ENCODE peak calls at places on chromosome 5, in four cellular contexts. R, F, K and W are unnamed samples.

GRCh38 chr5:120806132-120806531 is 342.0 kb downstream of the PRR16 start:
- DNase-seq in R (no peak), F (no peak), K (no peak), W (no peak)

GRCh38 chr5:81779125-81779934 is 28.4 kb upstream of the SSBP2 start:
- DNase-seq in R (no peak), F (no peak), K (peak; percentile 23), W (no peak)

GRCh38 chr5:42756630-42757601 is at the start of gene CCDC152:
- DNase-seq in R (peak; percentile 11), F (no peak), K (no peak), W (no peak)

GRCh38 chr5:104045987-104046386 is 483.4 kb upstream of the NUDT12 start:
- DNase-seq in R (no peak), F (no peak), K (no peak), W (no peak)

GRCh38 chr5:138109463-138110265 is 25.8 kb downstream of the WNT8A start:
- DNase-seq in R (peak; percentile 1), F (no peak), K (no peak), W (no peak)

GRCh38 chr5:150167908-150168307 is 1.3 kb downstream of the CDX1 start:
- DNase-seq in R (no peak), F (no peak), K (no peak), W (no peak)

GRCh38 chr5:119537704-119538103 is 85.4 kb downstream of the HSD17B4 start:
- DNase-seq in R (no peak), F (no peak), K (peak; percentile 83), W (no peak)

GRCh38 chr5:150303070-150303595 is 428 bp upstream of the ARSI start:
- DNase-seq in R (no peak), F (no peak), K (no peak), W (no peak)

GRCh38 chr5:143985832-143986485 is 174.0 kb downstream of the HMHB1 start:
- DNase-seq in R (no peak), F (no peak), K (no peak), W (peak; percentile 7)

DNA sequence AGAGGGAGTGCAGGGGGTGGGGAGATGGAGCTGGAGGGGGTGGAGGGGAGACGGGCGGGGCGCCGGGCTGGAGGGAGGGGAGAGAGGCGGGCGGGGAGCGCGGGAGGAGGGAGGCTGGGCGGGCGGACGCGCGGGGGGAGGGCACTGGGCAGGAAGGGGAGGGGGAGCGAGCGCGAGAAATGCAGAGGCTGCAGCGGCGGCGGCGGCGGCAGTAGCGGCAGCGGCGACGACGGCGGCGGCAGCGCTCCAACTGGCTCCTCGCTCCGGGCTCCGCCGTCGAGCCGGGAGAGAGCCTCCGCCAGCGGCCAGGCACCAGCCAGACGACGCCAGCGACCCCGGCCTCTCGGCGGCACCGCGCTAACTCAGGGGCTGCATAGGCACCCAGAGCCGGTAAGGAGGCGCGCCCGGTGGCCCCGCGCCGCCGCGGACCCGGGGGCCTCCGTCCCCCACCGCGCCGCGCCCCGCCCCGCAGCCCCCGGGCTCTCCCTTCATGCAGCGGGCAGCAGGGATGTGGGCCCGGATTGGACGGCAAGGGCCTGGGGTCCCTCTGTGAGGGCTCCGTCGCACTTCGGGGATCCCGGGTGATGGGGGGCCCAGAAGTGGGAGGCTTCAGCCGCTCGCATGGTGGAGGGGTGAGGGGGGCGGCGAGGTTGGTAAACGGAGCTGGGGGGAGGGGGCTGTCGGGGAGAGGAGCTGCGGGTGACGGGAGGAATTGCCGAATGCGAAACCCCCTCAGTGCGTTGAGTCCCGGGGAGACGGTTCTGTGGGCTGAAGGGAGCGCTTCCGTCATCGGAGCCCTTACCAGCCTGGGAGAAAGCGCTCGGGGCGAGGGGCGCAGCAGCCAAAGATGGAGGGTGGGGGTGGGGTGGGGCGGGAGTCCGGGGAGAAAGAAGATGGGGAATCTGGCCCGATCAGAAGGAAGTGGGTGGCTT is at the start of gene BASP1:
- DNase-seq in R (no peak), F (no peak), K (no peak), W (peak; percentile 56)
- TF ChIP-seq BHLHE40 in R (no peak), F (no peak), K (no peak), W (no peak)

GRCh38 chr5:98603456-98603855 is 170.0 kb upstream of the RGMB start:
- DNase-seq in R (no peak), F (no peak), K (no peak), W (no peak)
- TF ChIP-seq FOXK2 in R (no peak), F (no peak), K (no peak), W (no peak)

DNA sequence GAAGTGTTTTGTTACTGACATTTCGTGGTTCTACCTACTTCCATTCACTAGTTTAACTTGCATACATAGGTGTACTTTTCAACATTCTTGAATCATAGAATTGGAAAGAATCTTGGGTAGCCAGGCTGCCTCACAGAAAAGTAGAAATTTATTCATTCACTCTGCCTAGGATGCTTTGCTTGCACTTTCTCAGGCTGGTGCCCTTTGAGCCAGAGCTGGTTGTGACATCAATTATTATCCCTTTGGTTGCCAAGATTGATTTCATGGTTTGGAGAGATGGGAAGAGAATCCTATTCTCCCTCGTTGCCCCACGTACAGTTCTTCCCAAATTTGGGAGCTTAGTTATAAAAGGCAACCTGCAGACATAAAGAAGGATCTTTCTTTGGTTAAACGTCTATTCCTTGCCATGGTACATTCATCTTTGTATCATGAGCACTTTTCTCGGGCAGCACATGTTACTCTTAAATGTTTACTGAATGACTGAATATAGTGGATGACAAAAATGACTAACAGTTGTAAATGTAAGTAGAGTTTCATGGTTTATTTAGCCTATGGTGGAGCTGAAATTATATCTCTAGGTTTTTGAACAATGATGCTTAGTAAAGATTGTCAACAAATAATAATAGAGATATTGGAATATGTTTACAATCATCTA is 195.5 kb downstream of the COMMD10 start:
- DNase-seq in R (no peak), F (no peak), K (no peak), W (no peak)
- TF ChIP-seq FOXM1 in R (no peak), F (no peak), K (no peak), W (no peak)

GRCh38 chr5:21140987-21141386 is 1153.0 kb upstream of the CDH18 start:
- DNase-seq in R (no peak), F (no peak), K (no peak), W (no peak)
- TF ChIP-seq BHLHE40 in R (no peak), F (no peak), K (no peak), W (no peak)

DNA sequence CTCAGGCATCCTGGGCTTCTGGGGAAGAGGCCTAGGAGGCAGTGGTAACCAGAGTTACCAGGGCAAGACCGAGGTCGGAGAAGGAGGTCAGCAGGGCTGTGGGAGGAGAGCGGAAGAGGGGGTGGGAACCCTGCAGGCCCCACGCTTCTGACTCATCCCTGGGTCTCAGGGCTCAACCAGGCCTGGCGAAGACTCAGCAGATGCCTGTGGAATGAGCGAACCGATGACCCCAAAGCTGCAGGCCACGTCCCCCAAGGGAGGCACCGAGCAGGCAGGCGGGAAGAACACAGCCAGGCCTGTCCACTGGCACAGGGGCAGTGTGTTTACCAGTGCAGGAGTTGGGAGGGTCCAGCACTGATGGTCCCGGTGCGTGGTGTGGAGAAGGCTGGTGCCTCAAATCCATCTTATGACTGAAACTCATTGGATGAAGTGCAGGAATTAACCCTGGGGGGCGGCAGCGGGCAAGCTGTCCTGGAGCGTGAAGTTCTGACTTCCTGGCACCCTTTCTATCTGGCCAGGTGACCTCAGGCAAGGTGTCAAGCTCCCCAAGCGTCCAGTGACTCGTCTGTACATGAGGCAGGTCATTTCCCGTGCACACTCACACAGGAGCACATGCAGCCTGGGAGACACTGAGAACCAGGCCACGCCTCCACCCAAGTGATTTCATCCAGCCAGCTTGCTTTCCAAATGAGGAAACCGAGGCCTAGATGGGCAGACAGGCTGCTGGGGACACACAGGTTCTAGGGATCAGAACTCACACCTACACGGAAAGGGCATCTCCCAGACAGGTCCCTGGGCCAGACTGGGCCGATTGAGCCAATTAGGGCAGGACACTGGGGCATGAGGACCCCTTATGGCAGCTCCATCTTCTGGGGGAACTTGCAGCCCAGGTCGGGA is 69.1 kb downstream of the ADAMTS2 start:
- DNase-seq in R (peak; percentile 48), F (peak; percentile 26), K (no peak), W (no peak)
- TF ChIP-seq FOXK2 in R (no peak), F (no peak), K (no peak), W (no peak)

GRCh38 chr5:1505506-1506241 is 18.1 kb downstream of the LPCAT1 start:
- DNase-seq in R (no peak), F (no peak), K (no peak), W (no peak)
- TF ChIP-seq FOXM1 in R (no peak), F (no peak), K (no peak), W (no peak)

GRCh38 chr5:77867194-77867691 is 91.1 kb upstream of the TBCA start:
- DNase-seq in R (peak; percentile 12), F (no peak), K (no peak), W (no peak)
- TF ChIP-seq BHLHE40 in R (no peak), F (no peak), K (no peak), W (no peak)

GRCh38 chr5:170389250-170389902 is at the start of gene KCNMB1:
- DNase-seq in R (no peak), F (no peak), K (no peak), W (no peak)
- TF ChIP-seq FOXK2 in R (no peak), F (no peak), K (no peak), W (no peak)